ENCODE peak calls at places on chromosome 21, in seven cellular contexts. F, D, H, S, M, Z and V are unnamed samples.

GRCh38 chr21:30227633-30228404 is 11.9 kb upstream of the CLDN8 start:
- ATAC-seq in M (peak; percentile 68), D (peak; percentile 93), H (peak; percentile 66), S (peak; percentile 80), F (peak; percentile 84), Z (peak; percentile 82), V (peak; percentile 99)

GRCh38 chr21:39087238-39087975 is 95.8 kb downstream of the PSMG1 start:
- ATAC-seq in H (no peak), M (no peak), D (no peak), S (no peak), Z (no peak), F (no peak), V (no peak)

GRCh38 chr21:46022551-46023107 is 41.1 kb downstream of the COL6A1 start:
- ATAC-seq in F (no peak), H (no peak), M (peak; percentile 30), Z (no peak), S (no peak), D (no peak), V (no peak)

GRCh38 chr21:32682696-32683474 is 44.9 kb downstream of the SYNJ1 start:
- ATAC-seq in S (no peak), D (peak; percentile 46), Z (no peak), F (peak; percentile 46), M (no peak), H (peak; percentile 69), V (no peak)

GRCh38 chr21:36613064-36613463 is 85.9 kb upstream of the SIM2 start:
- ATAC-seq in H (no peak), M (no peak), F (no peak), D (no peak), Z (no peak), S (no peak), V (no peak)

GRCh38 chr21:41508415-41509205 is 652 bp upstream of the TMPRSS2 start:
- ATAC-seq in H (peak; percentile 20), D (peak; percentile 36), M (peak; percentile 43), F (peak; percentile 31), Z (peak; percentile 12), S (peak; percentile 46), V (peak; percentile 9)

GRCh38 chr21:26945916-26946315 is 21.0 kb downstream of the ADAMTS5 start:
- ATAC-seq in H (peak; percentile 35), S (peak; percentile 93), M (peak; percentile 95), D (no peak), F (peak; percentile 98), Z (no peak), V (no peak)

GRCh38 chr21:15126948-15127347 is 62.1 kb upstream of the NRIP1 start:
- ATAC-seq in Z (no peak), H (peak; percentile 23), F (no peak), S (no peak), M (no peak), D (no peak), V (no peak)

GRCh38 chr21:45867041-45867630 is 114.4 kb upstream of the COL6A1 start:
- ATAC-seq in S (no peak), M (no peak), Z (no peak), H (no peak), D (no peak), F (no peak), V (no peak)

GRCh38 chr21:38352536-38353219 is 95.9 kb downstream of the KCNJ15 start:
- ATAC-seq in H (peak; percentile 84), S (peak; percentile 64), D (peak; percentile 63), F (peak; percentile 76), Z (peak; percentile 72), M (peak; percentile 71), V (peak; percentile 48)

GRCh38 chr21:26177187-26177586 is 6.6 kb upstream of the APP start:
- ATAC-seq in D (peak; percentile 21), M (no peak), Z (no peak), F (no peak), S (no peak), H (no peak), V (peak; percentile 55)

GRCh38 chr21:16563795-16564194 is 834.0 kb downstream of the USP25 start:
- ATAC-seq in D (no peak), M (peak; percentile 93), F (peak; percentile 92), Z (peak; percentile 96), S (peak; percentile 89), H (peak; percentile 92), V (no peak)

GRCh38 chr21:25898671-25899070 is 163.9 kb downstream of the GABPA start:
- ATAC-seq in M (no peak), S (no peak), H (no peak), F (no peak), D (no peak), Z (no peak), V (no peak)

GRCh38 chr21:42257091-42257760 is 38.3 kb downstream of the ABCG1 start:
- ATAC-seq in H (no peak), M (no peak), D (no peak), F (no peak), Z (no peak), S (no peak), V (no peak)

GRCh38 chr21:35234725-35235124 is 185.6 kb upstream of the RUNX1 start:
- ATAC-seq in Z (no peak), M (no peak), F (no peak), H (no peak), D (no peak), S (no peak), V (no peak)

GRCh38 chr21:44800971-44801467 is 601 bp downstream of the UBE2G2 start:
- ATAC-seq in F (peak; percentile 49), D (peak; percentile 59), S (peak; percentile 57), H (peak; percentile 71), Z (peak; percentile 30), M (peak; percentile 45), V (peak; percentile 50)

GRCh38 chr21:37770496-37770895 is 145.8 kb downstream of the KCNJ6 start:
- ATAC-seq in S (no peak), Z (no peak), F (no peak), H (no peak), M (no peak), D (no peak), V (peak; percentile 34)